ENCODE peak calls at places on chromosome 15, in eight cellular contexts. Q, X, I, C, U, H, Z and L are unnamed samples.

GRCh38 chr15:28094732-28095521 is 4.2 kb downstream of the OCA2 start:
- DNase-seq in Q (no peak), X (no peak), I (peak), C (no peak), U (peak), H (peak), Z (no peak), L (peak)

GRCh38 chr15:77002436-77002835 is 7.5 kb downstream of the PSTPIP1 start:
- DNase-seq in Q (no peak), X (no peak), I (no peak), C (no peak), U (no peak), H (no peak), Z (no peak), L (no peak)

GRCh38 chr15:98787936-98788757 is 139.8 kb downstream of the IGF1R start:
- DNase-seq in Q (no peak), X (no peak), I (no peak), C (no peak), U (no peak), H (no peak), Z (no peak), L (no peak)

GRCh38 chr15:72285927-72286516 is 13.7 kb upstream of the PARP6 start:
- DNase-seq in Q (no peak), X (no peak), I (peak), C (peak), U (no peak), H (no peak), Z (peak), L (peak)

GRCh38 chr15:64865998-64866520 is 24.3 kb downstream of the PLEKHO2 start:
- DNase-seq in Q (no peak), X (no peak), I (no peak), C (no peak), U (peak), H (no peak), Z (no peak), L (no peak)

GRCh38 chr15:77013786-77014136 is 18.8 kb downstream of the PSTPIP1 start:
- DNase-seq in Q (no peak), X (peak), I (no peak), C (peak), U (no peak), H (no peak), Z (no peak), L (no peak)

GRCh38 chr15:38002883-38003477 is 68.5 kb downstream of the TMCO5A start:
- DNase-seq in Q (no peak), X (no peak), I (no peak), C (no peak), U (peak), H (no peak), Z (no peak), L (no peak)

GRCh38 chr15:74842581-74843444 is at the start of gene ULK3:
- DNase-seq in Q (peak), X (peak), I (peak), C (peak), U (peak), H (peak), Z (no peak), L (peak)

GRCh38 chr15:29921130-29921601 is 98.9 kb upstream of the TJP1 start:
- DNase-seq in Q (no peak), X (no peak), I (no peak), C (no peak), U (no peak), H (no peak), Z (no peak), L (no peak)

GRCh38 chr15:26590673-26591072 is 182.2 kb downstream of the GABRB3 start:
- DNase-seq in Q (no peak), X (no peak), I (no peak), C (no peak), U (peak), H (no peak), Z (no peak), L (no peak)

GRCh38 chr15:70557506-70558258 is 205.7 kb downstream of the UACA start:
- DNase-seq in Q (no peak), X (no peak), I (peak), C (no peak), U (no peak), H (no peak), Z (no peak), L (peak)

GRCh38 chr15:36954486-36954885 is 145.9 kb downstream of the MEIS2 start:
- DNase-seq in Q (no peak), X (no peak), I (no peak), C (no peak), U (no peak), H (no peak), Z (no peak), L (no peak)

GRCh38 chr15:20272422-20273184 is 269.0 kb downstream of the GOLGA6L6 start:
- DNase-seq in Q (no peak), X (no peak), I (no peak), C (no peak), U (no peak), H (no peak), Z (no peak), L (no peak)